ENCODE peak calls at places on chromosome 11, in nine cellular contexts. One of them, this sample, is unnamed.

GRCh38 chr11:61586792-61587430 is 6.0 kb upstream of the SYT7 start:
- DNase-seq in endodermal cell: no peak
- DNase-seq in aorta: no peak
- DNase-seq in pancreas: no peak
- DNase-seq in MV-4-11: no peak
- DNase-seq in stimulated activated CD8-positive, alpha-beta memory T cell treated with anti-CD3 and anti-CD28 coated beads, Interleukin-15, amount 100 ng/mL, for 24 hours: no peak
- DNase-seq in prostate gland: peak
- DNase-seq in NCI-H460: no peak
- DNase-seq in RWPE1: no peak
- DNase-seq in this sample: no peak

GRCh38 chr11:118928870-118929495 is 3.3 kb upstream of the BCL9L start:
- DNase-seq in stimulated activated CD8-positive, alpha-beta memory T cell treated with anti-CD3 and anti-CD28 coated beads, Interleukin-15, amount 100 ng/mL, for 24 hours: no peak
- DNase-seq in RWPE1: peak
- DNase-seq in endodermal cell: no peak
- DNase-seq in aorta: peak
- DNase-seq in MV-4-11: no peak
- DNase-seq in prostate gland: peak
- DNase-seq in pancreas: peak
- DNase-seq in NCI-H460: no peak
- DNase-seq in this sample: no peak

GRCh38 chr11:24559315-24559714 is 62.5 kb downstream of the LUZP2 start:
- DNase-seq in NCI-H460: no peak
- DNase-seq in pancreas: no peak
- DNase-seq in MV-4-11: no peak
- DNase-seq in stimulated activated CD8-positive, alpha-beta memory T cell treated with anti-CD3 and anti-CD28 coated beads, Interleukin-15, amount 100 ng/mL, for 24 hours: no peak
- DNase-seq in RWPE1: no peak
- DNase-seq in endodermal cell: no peak
- DNase-seq in aorta: no peak
- DNase-seq in prostate gland: no peak
- DNase-seq in this sample: no peak

GRCh38 chr11:107457205-107457557 is 444 bp downstream of the CWF19L2 start:
- DNase-seq in prostate gland: no peak
- DNase-seq in pancreas: no peak
- DNase-seq in RWPE1: peak
- DNase-seq in aorta: no peak
- DNase-seq in NCI-H460: no peak
- DNase-seq in stimulated activated CD8-positive, alpha-beta memory T cell treated with anti-CD3 and anti-CD28 coated beads, Interleukin-15, amount 100 ng/mL, for 24 hours: no peak
- DNase-seq in endodermal cell: no peak
- DNase-seq in MV-4-11: no peak
- DNase-seq in this sample: peak

GRCh38 chr11:134890446-134890845 is 478.4 kb upstream of the B3GAT1 start:
- DNase-seq in pancreas: no peak
- DNase-seq in NCI-H460: no peak
- DNase-seq in aorta: no peak
- DNase-seq in prostate gland: no peak
- DNase-seq in RWPE1: no peak
- DNase-seq in endodermal cell: no peak
- DNase-seq in stimulated activated CD8-positive, alpha-beta memory T cell treated with anti-CD3 and anti-CD28 coated beads, Interleukin-15, amount 100 ng/mL, for 24 hours: no peak
- DNase-seq in MV-4-11: no peak
- DNase-seq in this sample: no peak

GRCh38 chr11:3127706-3128355 is 37.3 kb downstream of the OSBPL5 start:
- DNase-seq in pancreas: no peak
- DNase-seq in RWPE1: no peak
- DNase-seq in endodermal cell: no peak
- DNase-seq in stimulated activated CD8-positive, alpha-beta memory T cell treated with anti-CD3 and anti-CD28 coated beads, Interleukin-15, amount 100 ng/mL, for 24 hours: no peak
- DNase-seq in MV-4-11: no peak
- DNase-seq in prostate gland: no peak
- DNase-seq in NCI-H460: no peak
- DNase-seq in aorta: peak
- DNase-seq in this sample: no peak

GRCh38 chr11:65574963-65575567 is 788 bp upstream of the EHBP1L1 start:
- DNase-seq in pancreas: peak
- DNase-seq in NCI-H460: no peak
- DNase-seq in aorta: no peak
- DNase-seq in RWPE1: no peak
- DNase-seq in endodermal cell: peak
- DNase-seq in prostate gland: no peak
- DNase-seq in stimulated activated CD8-positive, alpha-beta memory T cell treated with anti-CD3 and anti-CD28 coated beads, Interleukin-15, amount 100 ng/mL, for 24 hours: no peak
- DNase-seq in MV-4-11: no peak
- DNase-seq in this sample: no peak

GRCh38 chr11:123300874-123301695 is 106.0 kb upstream of the CLMP start:
- DNase-seq in MV-4-11: peak
- DNase-seq in pancreas: no peak
- DNase-seq in stimulated activated CD8-positive, alpha-beta memory T cell treated with anti-CD3 and anti-CD28 coated beads, Interleukin-15, amount 100 ng/mL, for 24 hours: no peak
- DNase-seq in endodermal cell: no peak
- DNase-seq in aorta: no peak
- DNase-seq in RWPE1: no peak
- DNase-seq in NCI-H460: no peak
- DNase-seq in prostate gland: no peak
- DNase-seq in this sample: peak

GRCh38 chr11:5279678-5280077 is 9.9 kb upstream of the HBE1 start:
- DNase-seq in aorta: no peak
- DNase-seq in pancreas: no peak
- DNase-seq in stimulated activated CD8-positive, alpha-beta memory T cell treated with anti-CD3 and anti-CD28 coated beads, Interleukin-15, amount 100 ng/mL, for 24 hours: no peak
- DNase-seq in endodermal cell: no peak
- DNase-seq in MV-4-11: no peak
- DNase-seq in prostate gland: no peak
- DNase-seq in RWPE1: no peak
- DNase-seq in NCI-H460: no peak
- DNase-seq in this sample: no peak

GRCh38 chr11:44957051-44957515 is 6.4 kb upstream of the TP53I11 start:
- DNase-seq in prostate gland: no peak
- DNase-seq in NCI-H460: no peak
- DNase-seq in MV-4-11: no peak
- DNase-seq in aorta: peak
- DNase-seq in RWPE1: no peak
- DNase-seq in stimulated activated CD8-positive, alpha-beta memory T cell treated with anti-CD3 and anti-CD28 coated beads, Interleukin-15, amount 100 ng/mL, for 24 hours: no peak
- DNase-seq in pancreas: no peak
- DNase-seq in endodermal cell: peak
- DNase-seq in this sample: no peak

GRCh38 chr11:84812351-84813083 is 814.6 kb downstream of the DLG2 start:
- DNase-seq in NCI-H460: peak
- DNase-seq in pancreas: no peak
- DNase-seq in aorta: no peak
- DNase-seq in endodermal cell: no peak
- DNase-seq in MV-4-11: no peak
- DNase-seq in stimulated activated CD8-positive, alpha-beta memory T cell treated with anti-CD3 and anti-CD28 coated beads, Interleukin-15, amount 100 ng/mL, for 24 hours: no peak
- DNase-seq in prostate gland: no peak
- DNase-seq in RWPE1: no peak
- DNase-seq in this sample: no peak

GRCh38 chr11:44936951-44937543 is 13.6 kb downstream of the TP53I11 start:
- DNase-seq in NCI-H460: no peak
- DNase-seq in pancreas: no peak
- DNase-seq in stimulated activated CD8-positive, alpha-beta memory T cell treated with anti-CD3 and anti-CD28 coated beads, Interleukin-15, amount 100 ng/mL, for 24 hours: no peak
- DNase-seq in MV-4-11: no peak
- DNase-seq in RWPE1: no peak
- DNase-seq in aorta: no peak
- DNase-seq in endodermal cell: no peak
- DNase-seq in prostate gland: no peak
- DNase-seq in this sample: no peak

GRCh38 chr11:69531717-69532088 is 50.2 kb downstream of the LINC01488 start:
- DNase-seq in MV-4-11: no peak
- DNase-seq in pancreas: no peak
- DNase-seq in NCI-H460: no peak
- DNase-seq in RWPE1: no peak
- DNase-seq in stimulated activated CD8-positive, alpha-beta memory T cell treated with anti-CD3 and anti-CD28 coated beads, Interleukin-15, amount 100 ng/mL, for 24 hours: no peak
- DNase-seq in prostate gland: no peak
- DNase-seq in endodermal cell: no peak
- DNase-seq in aorta: no peak
- DNase-seq in this sample: no peak

GRCh38 chr11:134498326-134499139 is 86.5 kb upstream of the B3GAT1 start:
- DNase-seq in prostate gland: peak
- DNase-seq in endodermal cell: peak
- DNase-seq in NCI-H460: no peak
- DNase-seq in MV-4-11: no peak
- DNase-seq in aorta: no peak
- DNase-seq in RWPE1: no peak
- DNase-seq in stimulated activated CD8-positive, alpha-beta memory T cell treated with anti-CD3 and anti-CD28 coated beads, Interleukin-15, amount 100 ng/mL, for 24 hours: no peak
- DNase-seq in pancreas: no peak
- DNase-seq in this sample: no peak

GRCh38 chr11:84817998-84818397 is 809.1 kb downstream of the DLG2 start:
- DNase-seq in pancreas: no peak
- DNase-seq in aorta: no peak
- DNase-seq in MV-4-11: no peak
- DNase-seq in stimulated activated CD8-positive, alpha-beta memory T cell treated with anti-CD3 and anti-CD28 coated beads, Interleukin-15, amount 100 ng/mL, for 24 hours: no peak
- DNase-seq in RWPE1: peak
- DNase-seq in prostate gland: no peak
- DNase-seq in endodermal cell: no peak
- DNase-seq in NCI-H460: peak
- DNase-seq in this sample: no peak

GRCh38 chr11:70828498-70829159 is 423.7 kb downstream of the SHANK2 start:
- DNase-seq in NCI-H460: no peak
- DNase-seq in MV-4-11: no peak
- DNase-seq in RWPE1: no peak
- DNase-seq in stimulated activated CD8-positive, alpha-beta memory T cell treated with anti-CD3 and anti-CD28 coated beads, Interleukin-15, amount 100 ng/mL, for 24 hours: no peak
- DNase-seq in prostate gland: no peak
- DNase-seq in endodermal cell: no peak
- DNase-seq in pancreas: no peak
- DNase-seq in aorta: no peak
- DNase-seq in this sample: no peak

GRCh38 chr11:12269104-12269441 is 108.3 kb upstream of the PARVA start:
- DNase-seq in MV-4-11: no peak
- DNase-seq in endodermal cell: no peak
- DNase-seq in NCI-H460: no peak
- DNase-seq in aorta: peak
- DNase-seq in stimulated activated CD8-positive, alpha-beta memory T cell treated with anti-CD3 and anti-CD28 coated beads, Interleukin-15, amount 100 ng/mL, for 24 hours: no peak
- DNase-seq in prostate gland: peak
- DNase-seq in RWPE1: peak
- DNase-seq in pancreas: peak
- DNase-seq in this sample: no peak

GRCh38 chr11:7893792-7894191 is 37.3 kb downstream of the OR10A6 start:
- DNase-seq in prostate gland: no peak
- DNase-seq in pancreas: peak
- DNase-seq in RWPE1: no peak
- DNase-seq in aorta: no peak
- DNase-seq in MV-4-11: no peak
- DNase-seq in endodermal cell: no peak
- DNase-seq in NCI-H460: no peak
- DNase-seq in stimulated activated CD8-positive, alpha-beta memory T cell treated with anti-CD3 and anti-CD28 coated beads, Interleukin-15, amount 100 ng/mL, for 24 hours: no peak
- DNase-seq in this sample: no peak

GRCh38 chr11:86091566-86091965 is 22.7 kb upstream of the PICALM start:
- DNase-seq in endodermal cell: no peak
- DNase-seq in stimulated activated CD8-positive, alpha-beta memory T cell treated with anti-CD3 and anti-CD28 coated beads, Interleukin-15, amount 100 ng/mL, for 24 hours: no peak
- DNase-seq in MV-4-11: no peak
- DNase-seq in pancreas: no peak
- DNase-seq in NCI-H460: no peak
- DNase-seq in aorta: peak
- DNase-seq in prostate gland: peak
- DNase-seq in RWPE1: no peak
- DNase-seq in this sample: no peak

GRCh38 chr11:92776676-92777075 is 192.8 kb upstream of the MTNR1B start:
- DNase-seq in stimulated activated CD8-positive, alpha-beta memory T cell treated with anti-CD3 and anti-CD28 coated beads, Interleukin-15, amount 100 ng/mL, for 24 hours: no peak
- DNase-seq in prostate gland: no peak
- DNase-seq in pancreas: no peak
- DNase-seq in aorta: no peak
- DNase-seq in NCI-H460: no peak
- DNase-seq in MV-4-11: peak
- DNase-seq in RWPE1: no peak
- DNase-seq in endodermal cell: no peak
- DNase-seq in this sample: no peak